ENCODE peak calls at places on chromosome 2, in four cellular contexts. R is Peyer's patch, J is stomach, L is psoas muscle. S is an unnamed sample.

GRCh38 chr2:5932556-5933469 is 240.6 kb downstream of the SOX11 start:
- DNase-seq in L (no peak), R (no peak), J (peak), S (no peak)

GRCh38 chr2:167869200-167869599 is 378.2 kb downstream of the STK39 start:
- DNase-seq in J (no peak), R (no peak), L (no peak), S (no peak)

GRCh38 chr2:38700881-38701458 is 35.1 kb downstream of the GALM start:
- DNase-seq in J (no peak), L (no peak), R (no peak), S (no peak)

GRCh38 chr2:211228559-211228958 is 672.2 kb downstream of the CPS1 start:
- DNase-seq in L (no peak), R (no peak), J (no peak), S (no peak)

GRCh38 chr2:62119313-62119969 is 76.5 kb upstream of the B3GNT2 start:
- DNase-seq in L (no peak), R (no peak), J (no peak), S (no peak)

GRCh38 chr2:174465327-174465726 is 21.5 kb downstream of the GPR155 start:
- DNase-seq in R (no peak), L (no peak), J (no peak), S (no peak)

GRCh38 chr2:162732946-162733698 is 105.4 kb downstream of the KCNH7 start:
- DNase-seq in J (peak), R (no peak), L (no peak), S (no peak)

GRCh38 chr2:61620244-61621159 is 82.3 kb upstream of the XPO1 start:
- DNase-seq in R (no peak), L (no peak), J (no peak), S (peak)

GRCh38 chr2:84919885-84920580 is 14.6 kb downstream of the TMSB10 start:
- DNase-seq in R (no peak), J (no peak), L (peak), S (peak)

GRCh38 chr2:241904791-241905710 is 35.5 kb downstream of the RTP5 start:
- DNase-seq in R (no peak), J (peak), L (no peak), S (no peak)

GRCh38 chr2:191421950-191422349 is 176.7 kb downstream of the MYO1B start:
- DNase-seq in R (no peak), L (no peak), J (no peak), S (no peak)

GRCh38 chr2:241636983-241637232 is at the start of gene THAP4:
- DNase-seq in L (peak), J (peak), R (peak), S (no peak)

GRCh38 chr2:151575338-151575737 is 158.9 kb downstream of the NEB start:
- DNase-seq in J (no peak), L (no peak), R (no peak), S (peak)

GRCh38 chr2:172582656-172583055 is 26.8 kb downstream of the PDK1 start:
- DNase-seq in R (no peak), J (no peak), L (no peak), S (no peak)

GRCh38 chr2:62363166-62363565 is 142.8 kb downstream of the TMEM17 start:
- DNase-seq in R (no peak), L (no peak), J (no peak), S (no peak)

GRCh38 chr2:74747411-74748080 is 86.4 kb upstream of the HK2 start:
- DNase-seq in R (no peak), L (no peak), J (no peak), S (peak)

GRCh38 chr2:85878719-85879390 is 9.9 kb downstream of the ST3GAL5 start:
- DNase-seq in J (no peak), R (no peak), L (no peak), S (no peak)

GRCh38 chr2:176114930-176115625 is 1.5 kb upstream of the HOXD10 start:
- DNase-seq in L (no peak), J (no peak), R (no peak), S (no peak)

GRCh38 chr2:8229546-8229986 is 452.3 kb upstream of the ID2 start:
- DNase-seq in J (peak), L (peak), R (peak), S (peak)

GRCh38 chr2:239552213-239552926 is 151.6 kb upstream of the HDAC4 start:
- DNase-seq in L (no peak), R (no peak), J (no peak), S (no peak)

GRCh38 chr2:84846732-84847131 is 34.2 kb downstream of the TRABD2A start:
- DNase-seq in J (no peak), R (no peak), L (no peak), S (no peak)

GRCh38 chr2:18588049-18588448 is 1.3 kb downstream of the NT5C1B start:
- DNase-seq in R (no peak), L (no peak), J (no peak), S (peak)

GRCh38 chr2:45823723-45824206 is 172.3 kb downstream of the PRKCE start:
- DNase-seq in L (peak), J (peak), R (no peak), S (peak)

DNA sequence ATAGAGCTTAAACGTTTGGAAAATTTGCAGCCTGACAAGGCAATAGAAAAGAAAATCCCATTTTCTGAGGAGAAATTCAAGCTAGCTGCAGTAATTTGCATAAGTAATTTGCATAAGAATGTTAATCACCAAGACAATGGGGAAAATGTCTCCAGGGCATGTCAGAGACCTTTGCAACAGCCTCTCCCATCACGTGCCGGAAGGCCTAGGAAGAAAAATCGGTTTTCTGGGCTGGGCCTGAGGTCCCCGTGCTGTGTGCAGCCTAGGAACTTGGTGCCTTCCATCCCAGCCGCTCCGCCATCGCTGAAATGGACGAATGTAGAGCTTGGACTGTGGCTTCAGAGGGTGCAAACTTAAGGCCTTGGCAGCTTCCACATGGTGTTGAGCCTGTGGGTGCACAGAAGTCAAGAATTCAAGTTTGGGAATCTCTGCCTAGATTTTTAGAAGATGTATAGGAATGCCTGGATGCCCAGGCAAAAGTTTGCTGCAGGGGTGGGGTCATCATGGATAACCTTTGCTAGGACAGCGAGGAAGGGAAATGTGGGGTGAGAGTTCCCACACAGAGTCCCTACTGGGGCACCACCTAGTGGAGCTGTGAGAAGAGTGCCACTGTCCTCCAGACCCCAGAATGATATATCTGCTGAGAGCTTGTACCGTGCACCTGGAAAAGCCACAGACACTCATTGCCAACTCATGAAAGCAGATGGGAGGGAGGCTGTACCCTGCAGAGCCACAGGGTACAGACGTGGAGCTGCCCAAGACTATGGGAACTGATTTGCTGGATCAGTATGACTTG is 164.6 kb downstream of the GULP1 start:
- DNase-seq in R (no peak), L (no peak), J (no peak), S (peak)
- TF ChIP-seq CTCF in R (no peak), L (no peak), J (no peak), S (peak)

DNA sequence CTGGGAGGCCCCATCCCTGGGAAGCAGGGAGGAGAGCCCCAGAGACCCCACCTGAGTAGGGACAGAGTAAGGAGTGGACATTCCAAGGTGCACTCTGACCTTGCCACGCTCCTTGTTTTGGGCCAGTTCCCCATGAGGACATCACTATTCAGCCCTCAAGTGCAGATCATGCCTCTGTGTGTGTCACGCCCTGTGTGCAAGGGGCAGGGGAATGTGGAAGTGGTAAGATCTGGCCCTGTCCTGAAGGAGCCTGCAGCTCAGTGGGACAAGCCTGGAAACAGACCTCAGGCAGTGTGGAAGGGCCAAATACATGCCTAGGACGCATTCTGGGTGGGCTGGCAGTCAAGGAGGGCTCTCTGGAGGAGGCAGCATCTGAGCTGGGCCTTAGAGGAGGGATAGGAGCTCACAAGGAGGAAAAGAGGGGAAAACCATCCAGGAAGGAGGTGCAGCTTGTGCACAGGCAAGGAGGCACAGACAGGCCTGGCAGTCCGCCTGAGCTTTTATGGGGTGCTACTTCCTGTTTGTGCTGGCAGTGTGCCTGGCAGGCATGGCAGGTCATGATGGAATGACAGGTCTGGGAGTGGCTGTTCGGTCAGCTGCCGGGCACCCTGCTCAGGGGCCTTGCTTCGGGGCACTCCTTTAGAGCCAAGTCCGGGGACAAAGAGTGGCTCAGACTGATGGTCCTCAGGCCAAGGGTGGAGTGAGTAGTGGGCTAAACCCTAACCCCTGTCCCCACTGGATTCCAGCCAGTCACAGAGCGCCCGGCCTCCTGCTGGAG is 3.3 kb downstream of the KLHL30 start:
- DNase-seq in L (peak), R (no peak), J (peak), S (no peak)
- H3K4me3 ChIP-seq in L (peak), R (no peak), J (no peak), S (no peak)

GRCh38 chr2:230812041-230812440 is 52.7 kb upstream of the ITM2C start:
- DNase-seq in J (no peak), R (no peak), L (no peak), S (no peak)

GRCh38 chr2:230809015-230809414 is 55.7 kb upstream of the ITM2C start:
- DNase-seq in L (no peak), J (no peak), R (no peak), S (no peak)

GRCh38 chr2:230811508-230811907 is 53.2 kb upstream of the ITM2C start:
- DNase-seq in R (no peak), J (no peak), L (no peak), S (peak)

GRCh38 chr2:230807686-230808085 is 57.1 kb upstream of the ITM2C start:
- DNase-seq in L (no peak), R (no peak), J (no peak), S (no peak)

DNA sequence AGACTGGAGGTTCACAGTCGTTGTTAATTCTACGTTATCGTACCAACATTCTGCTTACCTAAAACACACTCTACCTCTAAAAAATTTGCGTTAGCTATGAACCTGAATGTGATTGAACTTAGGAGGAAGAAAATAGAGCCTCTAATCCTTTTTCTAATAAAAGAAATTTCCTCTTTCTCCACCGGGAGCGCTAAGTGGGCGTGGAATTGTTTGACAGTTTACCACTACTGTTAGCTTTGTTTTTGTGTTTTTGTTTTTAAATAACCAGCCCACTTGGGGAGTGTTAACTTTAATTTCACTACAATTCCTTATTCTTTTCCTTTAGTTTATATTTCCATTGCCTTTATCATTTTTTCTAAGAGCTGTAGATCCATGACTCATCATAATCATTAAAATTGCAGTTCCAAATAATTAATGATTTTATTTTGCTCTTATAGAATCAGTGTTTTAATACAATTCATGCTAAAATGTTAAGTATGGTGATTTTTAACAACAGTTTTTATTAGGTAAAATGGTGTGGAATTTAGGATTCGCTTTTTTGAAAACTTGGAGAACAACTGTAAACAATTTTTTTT is 55.0 kb upstream of the ITM2C start:
- DNase-seq in J (no peak), L (no peak), R (no peak), S (no peak)
- TF ChIP-seq CTCF in J (no peak), L (no peak), R (no peak), S (peak)

DNA sequence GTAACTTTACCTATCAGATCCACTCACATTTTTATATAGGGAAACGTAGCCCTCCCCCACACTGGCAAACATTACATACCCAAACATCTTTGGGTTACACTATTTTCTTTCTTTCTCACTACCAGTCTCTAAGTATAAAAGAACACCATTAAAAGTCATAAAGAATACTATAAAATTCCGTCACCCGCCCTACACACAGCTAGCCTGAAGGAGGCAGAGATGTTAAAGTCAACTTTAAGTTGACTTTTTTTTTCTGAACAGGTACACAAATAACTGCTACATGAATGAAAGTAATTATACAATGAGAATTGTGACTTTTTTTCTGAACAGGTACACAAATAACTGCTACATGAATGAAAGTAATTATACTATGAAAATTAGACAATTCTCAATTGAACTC is 628.3 kb downstream of the NUP35 start:
- DNase-seq in L (no peak), R (no peak), J (no peak), S (no peak)
- H3K4me3 ChIP-seq in L (no peak), R (no peak), J (no peak), S (no peak)

DNA sequence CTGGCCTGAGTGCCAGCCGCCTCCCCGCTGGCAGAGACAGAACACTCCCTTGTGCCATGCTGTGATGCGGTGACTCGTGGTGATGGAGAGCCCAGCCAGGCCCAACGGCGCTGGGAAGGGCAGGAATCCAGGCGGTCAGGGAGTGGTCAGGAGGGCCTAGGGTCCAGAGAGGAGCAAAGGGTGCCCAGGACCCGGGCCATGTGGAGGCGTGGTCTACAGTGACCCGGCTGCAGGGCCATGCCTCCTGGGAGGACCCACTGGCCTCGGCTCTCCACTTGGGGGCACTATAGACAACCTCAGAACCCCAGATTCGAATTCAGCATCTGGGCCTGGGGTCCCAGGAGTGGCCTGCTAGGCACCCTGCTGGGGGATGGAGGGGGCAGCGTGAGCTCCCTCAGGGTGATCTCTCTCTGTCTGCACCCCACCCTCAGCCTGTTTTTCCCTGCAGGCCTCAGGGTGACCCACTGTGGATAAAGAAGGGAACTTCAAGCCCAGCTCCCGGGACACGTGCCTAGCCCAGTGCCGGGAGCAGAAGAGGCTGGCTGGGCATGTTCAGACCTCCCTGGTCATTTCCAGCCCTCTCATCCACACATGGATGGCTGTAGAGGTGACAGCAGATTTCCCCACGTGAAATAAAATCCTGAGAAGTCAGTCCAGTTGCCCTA is 13.0 kb downstream of the AMER3 start:
- DNase-seq in L (no peak), J (no peak), R (no peak), S (no peak)
- TF ChIP-seq CTCF in L (no peak), J (no peak), R (no peak), S (no peak)

GRCh38 chr2:217673555-217674088 is 329.2 kb downstream of the TNS1 start:
- DNase-seq in L (no peak), J (no peak), R (no peak), S (no peak)
- H3K4me3 ChIP-seq in L (no peak), J (no peak), R (no peak), S (no peak)

GRCh38 chr2:46966576-46966975 is 51.0 kb upstream of the MCFD2 start:
- DNase-seq in J (no peak), R (no peak), L (no peak), S (peak)
- TF ChIP-seq CTCF in J (no peak), R (no peak), L (no peak), S (no peak)

DNA sequence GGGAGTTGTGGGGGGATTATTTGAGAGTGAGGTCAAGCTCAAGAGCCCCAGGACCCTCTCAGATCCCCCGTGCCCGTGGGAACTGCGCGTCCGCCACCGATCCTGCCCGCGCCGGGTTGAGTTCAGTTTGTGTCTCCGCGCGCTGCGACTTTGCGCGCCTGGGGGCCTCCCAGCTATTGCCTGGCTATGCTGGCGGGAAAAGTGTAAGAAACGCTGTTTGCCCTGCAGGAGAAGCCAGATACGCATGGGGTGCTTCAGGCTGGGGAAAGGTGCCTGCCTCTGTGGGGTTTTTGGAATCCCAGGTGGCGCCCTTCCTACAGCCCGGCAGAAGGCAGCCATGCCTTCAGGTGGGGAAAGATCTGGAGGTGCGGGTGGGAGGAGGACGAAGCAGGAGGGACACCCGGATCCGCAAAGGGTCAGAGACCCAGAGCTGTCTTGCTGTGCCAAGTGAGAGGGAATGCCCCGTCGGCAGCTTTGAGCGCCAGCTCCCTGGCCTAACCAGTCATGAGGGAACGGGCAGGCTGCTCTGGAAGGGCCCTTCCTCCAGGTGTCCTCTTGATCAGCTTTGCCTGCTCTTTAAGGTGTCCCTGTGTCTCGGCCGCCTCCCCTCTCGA is 22.5 kb downstream of the TEX44 start:
- DNase-seq in L (no peak), R (no peak), J (no peak), S (no peak)
- H3K4me3 ChIP-seq in L (peak), R (peak), J (peak), S (no peak)

DNA sequence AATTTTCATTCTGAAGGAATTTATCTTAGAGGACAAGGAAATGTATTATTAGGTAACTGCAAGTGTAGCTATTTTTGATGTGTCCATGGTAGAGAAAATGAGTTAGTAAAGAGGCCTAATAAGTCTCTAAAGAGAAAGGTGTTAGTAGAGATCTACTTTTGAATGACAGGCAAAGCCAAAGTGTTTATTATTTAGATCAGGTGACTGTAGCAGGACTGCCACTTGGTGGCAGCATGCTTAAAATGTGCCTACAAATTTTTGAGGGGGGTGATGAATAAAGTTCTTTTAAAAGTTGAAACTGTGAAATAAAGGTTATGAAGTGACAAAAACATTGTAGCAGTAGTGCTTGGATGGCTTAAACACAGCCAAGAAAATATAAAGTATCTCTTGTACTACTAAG is 421.5 kb upstream of the MEIS1 start:
- DNase-seq in R (no peak), L (no peak), J (no peak), S (peak)
- TF ChIP-seq CTCF in R (no peak), L (peak), J (no peak), S (peak)